ENCODE peak calls at places on chromosome 1, in eight cellular contexts. K is HAP-1, Z is T1000, V is iPS-NIHi11, Q is brain microvascular endothelial cell, W is NCI-H1436, F is AG10803, R is lower leg skin. T is an unnamed sample.

GRCh38 chr1:40394456-40395172 is 21.1 kb downstream of the SMAP2 start:
- DNase-seq in K (no peak), Z (no peak), V (no peak), Q (peak), W (no peak), F (peak), R (no peak), T (no peak)

GRCh38 chr1:18972531-18972930 is 16.1 kb upstream of the IFFO2 start:
- DNase-seq in K (no peak), Z (no peak), V (no peak), Q (no peak), W (no peak), F (peak), R (no peak), T (no peak)

GRCh38 chr1:41173651-41174050 is 68.5 kb downstream of the SCMH1 start:
- DNase-seq in K (no peak), Z (no peak), V (no peak), Q (no peak), W (no peak), F (no peak), R (no peak), T (no peak)

GRCh38 chr1:33327587-33328325 is 6.9 kb upstream of the A3GALT2 start:
- DNase-seq in K (no peak), Z (peak), V (no peak), Q (peak), W (no peak), F (peak), R (peak), T (no peak)

GRCh38 chr1:94209425-94209824 is 28.0 kb downstream of the ARHGAP29 start:
- DNase-seq in K (no peak), Z (no peak), V (no peak), Q (peak), W (no peak), F (peak), R (no peak), T (no peak)

GRCh38 chr1:78831731-78832360 is 174.7 kb downstream of the ADGRL4 start:
- DNase-seq in K (no peak), Z (peak), V (no peak), Q (peak), W (no peak), F (peak), R (no peak), T (no peak)

GRCh38 chr1:162873671-162874666 is 13.0 kb upstream of the CCDC190 start:
- DNase-seq in K (no peak), Z (no peak), V (no peak), Q (peak), W (no peak), F (peak), R (no peak), T (no peak)

GRCh38 chr1:117671781-117672501 is 66.1 kb downstream of the TENT5C start:
- DNase-seq in K (peak), Z (no peak), V (peak), Q (peak), W (no peak), F (peak), R (no peak), T (no peak)

GRCh38 chr1:108534748-108535147 is 25.2 kb upstream of the EEIG2 start:
- DNase-seq in K (no peak), Z (no peak), V (no peak), Q (no peak), W (no peak), F (no peak), R (no peak), T (no peak)

GRCh38 chr1:232476538-232476950 is 153.4 kb downstream of the SIPA1L2 start:
- DNase-seq in K (no peak), Z (no peak), V (no peak), Q (peak), W (no peak), F (peak), R (no peak), T (no peak)

GRCh38 chr1:39788758-39789570 is at the start of gene BMP8B:
- DNase-seq in K (peak), Z (peak), V (peak), Q (no peak), W (peak), F (no peak), R (no peak), T (no peak)

GRCh38 chr1:230276401-230276800 is 149.7 kb downstream of the PGBD5 start:
- DNase-seq in K (no peak), Z (no peak), V (no peak), Q (no peak), W (no peak), F (no peak), R (no peak), T (no peak)

GRCh38 chr1:241701483-241702290 is 49.6 kb downstream of the WDR64 start:
- DNase-seq in K (no peak), Z (no peak), V (no peak), Q (no peak), W (no peak), F (peak), R (no peak), T (no peak)

T was measured in T-helper 17 cell.